ENCODE peak calls at places on chromosomes 5 and 9, in four cellular contexts. One of them, this sample, is unnamed.

GRCh38 chr9:86546712-86547111 is 192.5 kb upstream of the TUT7 start:
- DNase-seq in HepG2: no peak
- DNase-seq in K562: no peak
- DNase-seq in GM12878: no peak
- DNase-seq in this sample: no peak

GRCh38 chr5:89703799-89704198 is 705.8 kb downstream of the CETN3 start:
- DNase-seq in HepG2: no peak
- DNase-seq in K562: no peak
- DNase-seq in GM12878: no peak
- DNase-seq in this sample: no peak

GRCh38 chr9:36327903-36328302 is 69.7 kb upstream of the GNE start:
- DNase-seq in HepG2: no peak
- DNase-seq in K562: no peak
- DNase-seq in GM12878: no peak
- DNase-seq in this sample: no peak

GRCh38 chr5:168341178-168341577 is 49.7 kb downstream of the WWC1 start:
- DNase-seq in HepG2: no peak
- DNase-seq in K562: no peak
- DNase-seq in GM12878: no peak
- DNase-seq in this sample: no peak

GRCh38 chr9:129595903-129596540 is 24.9 kb downstream of the C9orf50 start:
- DNase-seq in HepG2: no peak
- DNase-seq in K562: peak
- DNase-seq in GM12878: no peak
- DNase-seq in this sample: no peak

GRCh38 chr9:27107241-27107640 is 1.8 kb upstream of the TEK start:
- DNase-seq in HepG2: no peak
- DNase-seq in K562: no peak
- DNase-seq in GM12878: no peak
- DNase-seq in this sample: no peak

GRCh38 chr9:5626727-5627634 is 1.9 kb upstream of the RIC1 start:
- DNase-seq in HepG2: no peak
- DNase-seq in K562: peak
- DNase-seq in GM12878: peak
- DNase-seq in this sample: no peak

GRCh38 chr9:89507626-89508025 is 9.7 kb upstream of the SEMA4D start:
- DNase-seq in HepG2: no peak
- DNase-seq in K562: no peak
- DNase-seq in GM12878: no peak
- DNase-seq in this sample: no peak

GRCh38 chr9:88196456-88196855 is 58.2 kb upstream of the SPATA31C2 start:
- DNase-seq in HepG2: no peak
- DNase-seq in K562: no peak
- DNase-seq in GM12878: no peak
- DNase-seq in this sample: no peak

GRCh38 chr5:9562101-9562500 is 16.2 kb upstream of the SEMA5A start:
- DNase-seq in HepG2: no peak
- DNase-seq in K562: no peak
- DNase-seq in GM12878: no peak
- DNase-seq in this sample: no peak

GRCh38 chr5:111134080-111134479 is 41.9 kb downstream of the WDR36 start:
- DNase-seq in HepG2: no peak
- DNase-seq in K562: no peak
- DNase-seq in GM12878: no peak
- DNase-seq in this sample: no peak

GRCh38 chr5:646396-647201 is 34.5 kb downstream of the CEP72 start:
- DNase-seq in HepG2: no peak
- DNase-seq in K562: no peak
- DNase-seq in GM12878: no peak
- DNase-seq in this sample: no peak

GRCh38 chr5:127014573-127014972 is 15.8 kb downstream of the MARCHF3 start:
- DNase-seq in HepG2: no peak
- DNase-seq in K562: no peak
- DNase-seq in GM12878: no peak
- DNase-seq in this sample: no peak

GRCh38 chr5:143111799-143112198 is 291.7 kb downstream of the NR3C1 start:
- DNase-seq in HepG2: no peak
- DNase-seq in K562: no peak
- DNase-seq in GM12878: no peak
- DNase-seq in this sample: no peak

GRCh38 chr5:72467987-72468386 is 39.2 kb downstream of the ZNF366 start:
- DNase-seq in HepG2: no peak
- DNase-seq in K562: no peak
- DNase-seq in GM12878: no peak
- DNase-seq in this sample: no peak

GRCh38 chr9:28688172-28688571 is 1114.9 kb upstream of the C9orf72 start:
- DNase-seq in HepG2: no peak
- DNase-seq in K562: no peak
- DNase-seq in GM12878: no peak
- DNase-seq in this sample: no peak

GRCh38 chr5:10702040-10702629 is 58.9 kb downstream of the DAP start:
- DNase-seq in HepG2: no peak
- DNase-seq in K562: peak
- DNase-seq in GM12878: no peak
- DNase-seq in this sample: no peak

GRCh38 chr5:351911-352225 is 30.4 kb downstream of the AHRR start:
- DNase-seq in HepG2: no peak
- DNase-seq in K562: peak
- DNase-seq in GM12878: no peak
- DNase-seq in this sample: no peak

GRCh38 chr9:125295642-125296041 is 34.0 kb downstream of the GAPVD1 start:
- DNase-seq in HepG2: no peak
- DNase-seq in K562: no peak
- DNase-seq in GM12878: no peak
- DNase-seq in this sample: no peak

GRCh38 chr9:133374612-133375115 is 1.2 kb downstream of the SURF4 start:
- DNase-seq in HepG2: no peak
- DNase-seq in K562: no peak
- DNase-seq in GM12878: no peak
- DNase-seq in this sample: no peak

GRCh38 chr5:128579669-128580068 is 41.6 kb upstream of the FBN2 start:
- DNase-seq in HepG2: no peak
- DNase-seq in K562: no peak
- DNase-seq in GM12878: no peak
- DNase-seq in this sample: no peak

GRCh38 chr9:130155647-130156046 is 16.6 kb upstream of the NCS1 start:
- DNase-seq in HepG2: no peak
- DNase-seq in K562: no peak
- DNase-seq in GM12878: no peak
- DNase-seq in this sample: no peak

GRCh38 chr9:91817493-91818225 is 132.4 kb downstream of the ROR2 start:
- DNase-seq in HepG2: no peak
- DNase-seq in K562: no peak
- DNase-seq in GM12878: no peak
- DNase-seq in this sample: no peak

GRCh38 chr9:119841005-119841404 is 471.8 kb upstream of the BRINP1 start:
- DNase-seq in HepG2: no peak
- DNase-seq in K562: no peak
- DNase-seq in GM12878: no peak
- DNase-seq in this sample: no peak

GRCh38 chr9:88243736-88244135 is 105.5 kb upstream of the SPATA31C2 start:
- DNase-seq in HepG2: no peak
- DNase-seq in K562: no peak
- DNase-seq in GM12878: no peak
- DNase-seq in this sample: peak

GRCh38 chr5:56434986-56435385 is 201.9 kb upstream of the ANKRD55 start:
- DNase-seq in HepG2: no peak
- DNase-seq in K562: no peak
- DNase-seq in GM12878: no peak
- DNase-seq in this sample: no peak

GRCh38 chr5:143573568-143574170 is 170.2 kb upstream of the NR3C1 start:
- DNase-seq in HepG2: no peak
- DNase-seq in K562: no peak
- DNase-seq in GM12878: no peak
- DNase-seq in this sample: no peak

GRCh38 chr5:67773439-67773988 is 442.0 kb upstream of the PIK3R1 start:
- DNase-seq in HepG2: peak
- DNase-seq in K562: no peak
- DNase-seq in GM12878: no peak
- DNase-seq in this sample: no peak

GRCh38 chr9:124011460-124012301 is at the start of gene LHX2:
- DNase-seq in HepG2: no peak
- DNase-seq in K562: peak
- DNase-seq in GM12878: no peak
- DNase-seq in this sample: peak
- TF ChIP-seq ESRRA in HepG2: no peak
- TF ChIP-seq ESRRA in K562: no peak
- TF ChIP-seq ESRRA in GM12878: no peak
- TF ChIP-seq ESRRA in this sample: no peak

GRCh38 chr5:159878988-159879471 is 37.3 kb upstream of the ADRA1B start:
- DNase-seq in HepG2: peak
- DNase-seq in K562: peak
- DNase-seq in GM12878: no peak
- DNase-seq in this sample: peak

GRCh38 chr5:159874308-159874707 is 42.0 kb upstream of the ADRA1B start:
- DNase-seq in HepG2: no peak
- DNase-seq in K562: no peak
- DNase-seq in GM12878: no peak
- DNase-seq in this sample: peak

GRCh38 chr5:159877894-159878448 is 38.3 kb upstream of the ADRA1B start:
- DNase-seq in HepG2: no peak
- DNase-seq in K562: no peak
- DNase-seq in GM12878: no peak
- DNase-seq in this sample: no peak

GRCh38 chr5:159873680-159874079 is 42.6 kb upstream of the ADRA1B start:
- DNase-seq in HepG2: no peak
- DNase-seq in K562: no peak
- DNase-seq in GM12878: no peak
- DNase-seq in this sample: peak

DNA sequence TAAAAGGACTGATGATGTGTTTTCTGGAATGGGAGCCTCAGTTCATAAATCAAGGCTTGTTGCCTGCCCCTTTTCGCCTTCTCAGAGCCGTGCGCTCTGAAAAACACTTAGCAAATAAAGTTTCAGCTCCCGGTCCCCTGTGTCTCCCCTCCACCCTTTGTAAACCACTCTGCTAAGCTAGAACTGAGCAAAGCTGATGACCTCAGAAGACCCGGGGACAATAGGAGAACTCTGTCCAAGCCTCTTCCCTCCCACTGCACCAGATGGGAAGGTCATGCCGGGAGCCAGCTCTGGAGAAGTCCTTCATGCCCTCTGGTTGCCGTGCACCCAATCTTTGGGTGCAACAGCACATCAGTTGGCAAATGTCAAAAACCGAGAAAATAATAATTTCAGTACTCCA is 39.2 kb upstream of the ADRA1B start:
- DNase-seq in HepG2: no peak
- DNase-seq in K562: no peak
- DNase-seq in GM12878: no peak
- DNase-seq in this sample: no peak
- TF ChIP-seq RAD21 in HepG2: no peak
- TF ChIP-seq RAD21 in K562: no peak
- TF ChIP-seq RAD21 in GM12878: no peak
- TF ChIP-seq RAD21 in this sample: no peak

DNA sequence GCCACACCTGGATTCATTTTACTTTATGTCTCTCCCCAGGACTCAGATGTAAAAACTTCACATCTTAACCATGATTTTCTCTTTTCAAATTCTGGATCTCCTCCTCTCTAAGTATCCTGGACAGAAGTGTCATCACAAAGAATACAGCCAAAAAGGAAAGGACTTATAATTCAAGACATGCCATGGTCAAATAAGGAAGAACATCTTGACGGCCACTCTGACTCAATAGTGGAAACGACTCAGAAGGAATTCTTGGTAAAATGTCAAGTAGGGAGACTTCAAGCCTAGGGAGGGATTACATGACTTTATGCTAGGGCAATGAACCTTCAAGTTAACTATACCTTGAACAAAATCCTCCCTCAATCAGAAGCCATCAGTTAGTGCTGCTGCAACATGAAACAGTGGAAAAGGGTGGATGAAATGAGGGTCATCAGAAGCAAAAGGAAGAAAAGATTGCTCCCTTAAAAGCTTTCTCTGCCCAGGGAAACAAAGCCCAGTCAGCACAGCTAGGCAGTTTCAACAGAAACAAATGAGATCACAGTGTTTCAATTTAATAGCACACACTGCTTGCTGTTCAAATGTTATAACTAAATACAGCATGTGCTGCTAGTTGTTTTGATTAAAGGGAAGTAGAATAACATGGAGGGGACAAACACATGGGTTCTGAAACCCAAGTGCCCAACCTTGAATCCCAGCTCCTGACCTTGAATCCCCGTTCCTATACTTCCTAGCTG is 101.4 kb downstream of the LPAR1 start:
- DNase-seq in HepG2: no peak
- DNase-seq in K562: no peak
- DNase-seq in GM12878: no peak
- DNase-seq in this sample: no peak
- TF ChIP-seq ESRRA in HepG2: no peak
- TF ChIP-seq ESRRA in K562: no peak
- TF ChIP-seq ESRRA in GM12878: no peak
- TF ChIP-seq ESRRA in this sample: no peak

GRCh38 chr5:16578474-16578883 is 38.3 kb downstream of the RETREG1 start:
- DNase-seq in HepG2: no peak
- DNase-seq in K562: no peak
- DNase-seq in GM12878: no peak
- DNase-seq in this sample: no peak

GRCh38 chr5:16572289-16573015 is 44.3 kb downstream of the RETREG1 start:
- DNase-seq in HepG2: no peak
- DNase-seq in K562: no peak
- DNase-seq in GM12878: no peak
- DNase-seq in this sample: no peak

GRCh38 chr5:16573401-16573800 is 43.4 kb downstream of the RETREG1 start:
- DNase-seq in HepG2: peak
- DNase-seq in K562: no peak
- DNase-seq in GM12878: no peak
- DNase-seq in this sample: no peak

GRCh38 chr5:16577677-16578076 is 39.1 kb downstream of the RETREG1 start:
- DNase-seq in HepG2: no peak
- DNase-seq in K562: no peak
- DNase-seq in GM12878: no peak
- DNase-seq in this sample: no peak

GRCh38 chr5:16574789-16575785 is 41.7 kb downstream of the RETREG1 start:
- DNase-seq in HepG2: no peak
- DNase-seq in K562: no peak
- DNase-seq in GM12878: no peak
- DNase-seq in this sample: no peak
- TF ChIP-seq RAD21 in HepG2: no peak
- TF ChIP-seq RAD21 in K562: no peak
- TF ChIP-seq RAD21 in GM12878: no peak
- TF ChIP-seq RAD21 in this sample: no peak

This sample was measured in A549.